ENCODE peak calls at places on chromosomes 11 and 22, in nine cellular contexts. N is keratinocyte, E is fibroblast of lung, U is Peyer's patch, D is IMR-90, J is adrenal gland, L is H1, X is upper lobe of right lung, T is DND-41. Q is an unnamed sample. For H3K4me1, the result is how much of the 10 kb centered on the place peaks cover.

GRCh38 chr11:109264128-109264527 is 157.9 kb upstream of the C11orf87 start:
- DNase-seq in N (no peak), E (no peak), U (no peak), D (no peak), J (no peak), L (no peak), X (no peak), T (no peak), Q (no peak)

GRCh38 chr11:81237139-81237538 is 1496.5 kb downstream of the FAM181B start:
- DNase-seq in N (no peak), E (peak), U (no peak), D (peak), J (no peak), L (no peak), X (no peak), T (no peak), Q (no peak)

GRCh38 chr22:48939441-48940265 is 888.0 kb downstream of the BRD1 start:
- DNase-seq in N (no peak), E (no peak), U (no peak), D (no peak), J (no peak), L (peak), X (peak), T (no peak), Q (no peak)

GRCh38 chr11:124749920-124750319 is 2.1 kb downstream of the VSIG2 start:
- DNase-seq in N (no peak), E (no peak), U (no peak), D (no peak), J (no peak), L (no peak), X (no peak), T (no peak), Q (no peak)

GRCh38 chr22:19966908-19967750 is 25.5 kb upstream of the TXNRD2 start:
- DNase-seq in N (no peak), E (no peak), U (no peak), D (no peak), J (peak), L (no peak), X (no peak), T (no peak), Q (no peak)

GRCh38 chr22:26362471-26362870 is 66.6 kb upstream of the ASPHD2 start:
- DNase-seq in N (no peak), E (peak), U (no peak), D (peak), J (no peak), L (no peak), X (no peak), T (no peak), Q (no peak)

GRCh38 chr11:47278058-47278457 is 8.1 kb downstream of the MADD start:
- DNase-seq in N (no peak), E (no peak), U (no peak), D (no peak), J (peak), L (no peak), X (no peak), T (no peak), Q (no peak)

GRCh38 chr11:108636222-108636621 is 28.6 kb upstream of the DDX10 start:
- DNase-seq in N (no peak), E (no peak), U (no peak), D (no peak), J (no peak), L (no peak), X (no peak), T (no peak), Q (no peak)

GRCh38 chr11:2461253-2462091 is 16.7 kb downstream of the KCNQ1 start:
- DNase-seq in N (no peak), E (no peak), U (peak), D (no peak), J (peak), L (no peak), X (peak), T (no peak), Q (peak)

GRCh38 chr11:34188181-34188580 is 82.8 kb downstream of the NAT10 start:
- DNase-seq in N (no peak), E (no peak), U (no peak), D (no peak), J (no peak), L (no peak), X (no peak), T (no peak), Q (no peak)

GRCh38 chr11:133163463-133164419 is 368.6 kb downstream of the OPCML start:
- DNase-seq in N (no peak), E (peak), U (no peak), D (peak), J (no peak), L (no peak), X (no peak), T (peak), Q (no peak)

GRCh38 chr11:72091292-72091691 is 10.6 kb downstream of the LRRC51 start:
- DNase-seq in N (no peak), E (peak), U (peak), D (peak), J (peak), L (peak), X (peak), T (peak), Q (peak)

GRCh38 chr22:39970742-39971141 is 10.5 kb downstream of the TMA7B start:
- DNase-seq in N (no peak), E (no peak), U (no peak), D (no peak), J (no peak), L (no peak), X (no peak), T (no peak), Q (no peak)

GRCh38 chr11:82225930-82226329 is 507.7 kb downstream of the FAM181B start:
- DNase-seq in N (no peak), E (no peak), U (no peak), D (no peak), J (no peak), L (no peak), X (no peak), T (no peak), Q (no peak)

GRCh38 chr11:58965246-58965985 is 26.1 kb downstream of the GLYATL1 start:
- DNase-seq in N (no peak), E (peak), U (no peak), D (peak), J (no peak), L (no peak), X (no peak), T (no peak), Q (no peak)

GRCh38 chr11:98940913-98941312 is 79.8 kb upstream of the CNTN5 start:
- DNase-seq in N (no peak), E (no peak), U (no peak), D (no peak), J (no peak), L (no peak), X (no peak), T (no peak), Q (no peak)

GRCh38 chr11:47360341-47360740 is 7.8 kb upstream of the MYBPC3 start:
- DNase-seq in N (no peak), E (no peak), U (peak), D (no peak), J (no peak), L (no peak), X (no peak), T (no peak), Q (no peak)

GRCh38 chr11:57619331-57619730 is 21.8 kb downstream of the SERPING1 start:
- DNase-seq in N (no peak), E (no peak), U (no peak), D (no peak), J (no peak), L (no peak), X (no peak), T (no peak), Q (no peak)
- TF ChIP-seq CTCF in N (peak), E (no peak), U (no peak), D (no peak), J (no peak), L (no peak), X (no peak), T (peak), Q (peak)

GRCh38 chr11:64025205-64025604 is 10.5 kb upstream of the FLRT1 start:
- DNase-seq in N (no peak), E (no peak), U (no peak), D (no peak), J (no peak), L (peak), X (no peak), T (no peak), Q (no peak)

GRCh38 chr11:64023731-64024710 is 11.7 kb upstream of the FLRT1 start:
- DNase-seq in N (no peak), E (no peak), U (no peak), D (no peak), J (no peak), L (no peak), X (no peak), T (no peak), Q (no peak)

GRCh38 chr11:64027619-64028397 is 7.9 kb upstream of the FLRT1 start:
- DNase-seq in N (no peak), E (no peak), U (no peak), D (no peak), J (no peak), L (no peak), X (no peak), T (no peak), Q (no peak)

GRCh38 chr11:64028398-64029115 is 7.2 kb upstream of the FLRT1 start:
- DNase-seq in N (no peak), E (peak), U (no peak), D (no peak), J (no peak), L (peak), X (no peak), T (peak), Q (peak)

DNA sequence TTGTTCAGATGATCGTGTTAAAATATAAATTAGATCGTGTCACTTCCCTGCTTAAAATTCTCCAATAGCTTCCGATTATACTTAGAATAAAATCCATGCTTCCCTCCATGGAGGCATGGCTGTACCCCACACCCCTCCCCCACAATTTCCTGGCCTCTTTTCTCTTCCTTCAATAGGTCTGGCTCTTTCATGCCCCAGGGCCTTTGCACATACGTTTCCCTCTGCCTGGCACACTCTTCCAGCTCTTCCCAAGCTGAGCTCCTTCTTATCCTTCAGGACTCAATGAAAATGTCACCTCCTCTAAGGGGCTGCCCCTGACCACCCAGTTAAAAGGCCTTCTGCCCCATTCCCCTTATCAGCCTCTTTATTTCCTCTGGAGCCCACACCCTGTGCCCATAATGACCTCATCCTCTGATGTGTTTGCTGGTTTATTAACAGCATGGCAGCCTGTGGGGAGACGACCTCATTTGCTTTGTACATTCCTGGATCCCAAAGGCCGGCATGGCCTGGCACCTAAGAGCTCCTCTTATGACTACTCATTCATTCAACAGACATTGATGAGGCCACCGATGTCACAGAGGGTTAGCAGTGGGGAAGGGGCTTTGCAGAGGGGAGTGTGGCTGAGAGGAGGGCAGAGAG is 9.0 kb upstream of the FLRT1 start:
- DNase-seq in N (no peak), E (no peak), U (no peak), D (no peak), J (no peak), L (no peak), X (no peak), T (no peak), Q (no peak)
- H3K4me1 ChIP-seq in N (under half), E (under half), U (under half), D (under half), J (under half), L (under half), X (under half), T (under half), Q (under half)

GRCh38 chr22:16781074-16781763 is 44.0 kb downstream of the XKR3 start:
- DNase-seq in N (no peak), E (no peak), U (no peak), D (no peak), J (no peak), L (no peak), X (no peak), T (no peak), Q (no peak)

GRCh38 chr22:16783453-16783852 is 41.8 kb downstream of the XKR3 start:
- DNase-seq in N (no peak), E (no peak), U (no peak), D (no peak), J (no peak), L (no peak), X (no peak), T (no peak), Q (no peak)

GRCh38 chr22:16781764-16782329 is 43.4 kb downstream of the XKR3 start:
- DNase-seq in N (no peak), E (no peak), U (no peak), D (no peak), J (no peak), L (no peak), X (no peak), T (no peak), Q (no peak)

GRCh38 chr22:16783930-16784354 is 41.3 kb downstream of the XKR3 start:
- DNase-seq in N (no peak), E (no peak), U (no peak), D (no peak), J (no peak), L (peak), X (no peak), T (peak), Q (no peak)
- TF ChIP-seq CTCF in N (no peak), E (peak), U (peak), D (no peak), J (no peak), L (peak), X (peak), T (peak), Q (peak)

GRCh38 chr11:64870893-64871849 is 7.2 kb downstream of the EHD1 start:
- DNase-seq in N (no peak), E (no peak), U (no peak), D (no peak), J (no peak), L (no peak), X (no peak), T (no peak), Q (no peak)

GRCh38 chr11:64868904-64869570 is 9.4 kb downstream of the EHD1 start:
- DNase-seq in N (no peak), E (peak), U (no peak), D (peak), J (no peak), L (no peak), X (no peak), T (no peak), Q (no peak)

GRCh38 chr11:64869571-64870175 is 8.7 kb downstream of the EHD1 start:
- DNase-seq in N (no peak), E (no peak), U (no peak), D (no peak), J (no peak), L (no peak), X (no peak), T (no peak), Q (peak)

GRCh38 chr11:64867748-64868462 is 10.5 kb downstream of the EHD1 start:
- DNase-seq in N (no peak), E (peak), U (no peak), D (no peak), J (no peak), L (no peak), X (no peak), T (no peak), Q (no peak)

GRCh38 chr11:64870176-64870892 is 8.1 kb downstream of the EHD1 start:
- DNase-seq in N (no peak), E (peak), U (no peak), D (peak), J (no peak), L (no peak), X (no peak), T (no peak), Q (no peak)
- H3K4me1 ChIP-seq in N (half or more), E (half or more), U (half or more), D (under half), J (under half), L (under half), X (half or more), T (under half), Q (under half)

GRCh38 chr11:45795379-45795778 is 9.6 kb upstream of the SLC35C1 start:
- DNase-seq in N (no peak), E (no peak), U (no peak), D (no peak), J (no peak), L (peak), X (no peak), T (no peak), Q (peak)
- TF ChIP-seq CTCF in N (no peak), E (no peak), U (no peak), D (no peak), J (no peak), L (no peak), X (no peak), T (no peak), Q (no peak)

DNA sequence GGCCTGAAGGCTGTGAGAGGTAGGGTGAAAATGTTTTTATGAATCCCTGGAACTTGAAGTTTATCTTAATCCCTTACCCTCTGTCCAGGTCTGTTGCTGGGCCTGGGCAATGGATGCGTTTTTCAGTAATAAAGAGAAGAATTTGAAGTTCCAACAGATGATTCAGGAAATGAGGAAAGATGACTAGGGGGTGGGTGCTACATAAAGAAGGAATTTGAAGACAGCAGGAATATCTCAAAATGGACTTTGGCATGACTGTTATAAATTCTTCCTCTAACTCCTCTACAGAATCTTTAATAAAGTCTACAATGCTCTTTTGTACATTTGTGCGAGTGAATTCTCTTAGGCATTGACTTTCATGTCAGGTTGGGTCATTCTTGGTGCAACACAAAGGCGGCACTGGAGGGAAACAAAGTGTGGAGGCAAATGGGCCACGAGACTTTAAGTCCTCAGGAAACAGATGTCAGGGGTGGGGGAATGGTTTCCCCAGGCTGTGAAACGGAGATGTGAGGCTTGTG is 35.1 kb upstream of the PRSS23 start:
- DNase-seq in N (no peak), E (no peak), U (no peak), D (peak), J (no peak), L (no peak), X (no peak), T (no peak), Q (no peak)
- H3K4me1 ChIP-seq in N (under half), E (under half), U (under half), D (under half), J (under half), L (under half), X (under half), T (under half), Q (under half)

GRCh38 chr11:84524422-84525051 is 1102.6 kb downstream of the DLG2 start:
- DNase-seq in N (no peak), E (peak), U (no peak), D (peak), J (no peak), L (no peak), X (no peak), T (no peak), Q (no peak)
- TF ChIP-seq CTCF in N (no peak), E (peak), U (peak), D (peak), J (peak), L (no peak), X (peak), T (peak), Q (peak)

GRCh38 chr11:120686516-120686915 is 175.0 kb downstream of the GRIK4 start:
- DNase-seq in N (no peak), E (no peak), U (no peak), D (no peak), J (no peak), L (no peak), X (no peak), T (no peak), Q (no peak)

GRCh38 chr11:120689591-120689990 is 178.0 kb downstream of the GRIK4 start:
- DNase-seq in N (no peak), E (no peak), U (no peak), D (no peak), J (no peak), L (no peak), X (no peak), T (no peak), Q (no peak)

GRCh38 chr11:120694706-120695105 is 183.2 kb downstream of the GRIK4 start:
- DNase-seq in N (no peak), E (no peak), U (no peak), D (no peak), J (no peak), L (no peak), X (no peak), T (no peak), Q (no peak)

GRCh38 chr11:120688166-120688565 is 176.6 kb downstream of the GRIK4 start:
- DNase-seq in N (no peak), E (no peak), U (no peak), D (no peak), J (no peak), L (no peak), X (no peak), T (no peak), Q (no peak)

DNA sequence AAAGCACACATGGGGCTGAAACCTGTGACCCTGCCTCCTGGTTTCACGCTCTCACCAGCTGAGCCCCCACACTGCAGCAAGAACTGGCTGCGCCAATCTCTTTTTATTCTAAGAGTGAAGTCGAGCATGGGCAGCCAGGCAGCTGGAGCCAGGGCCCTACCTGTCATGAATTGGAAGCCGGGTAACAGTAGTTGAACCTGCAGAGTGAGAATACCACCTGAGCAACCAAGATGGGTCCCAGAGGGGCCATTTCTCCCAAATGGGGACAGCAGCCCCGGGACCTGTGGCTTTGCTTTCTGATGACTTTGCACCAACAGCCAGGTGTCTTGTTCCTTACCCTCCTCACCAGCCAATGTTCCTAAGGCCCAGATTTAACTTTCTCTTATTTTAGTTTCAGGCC is 178.9 kb downstream of the GRIK4 start:
- DNase-seq in N (no peak), E (no peak), U (no peak), D (no peak), J (no peak), L (no peak), X (no peak), T (no peak), Q (no peak)
- H3K4me1 ChIP-seq in N (under half), E (under half), U (under half), D (under half), J (under half), L (under half), X (under half), T (under half), Q (under half)

DNA sequence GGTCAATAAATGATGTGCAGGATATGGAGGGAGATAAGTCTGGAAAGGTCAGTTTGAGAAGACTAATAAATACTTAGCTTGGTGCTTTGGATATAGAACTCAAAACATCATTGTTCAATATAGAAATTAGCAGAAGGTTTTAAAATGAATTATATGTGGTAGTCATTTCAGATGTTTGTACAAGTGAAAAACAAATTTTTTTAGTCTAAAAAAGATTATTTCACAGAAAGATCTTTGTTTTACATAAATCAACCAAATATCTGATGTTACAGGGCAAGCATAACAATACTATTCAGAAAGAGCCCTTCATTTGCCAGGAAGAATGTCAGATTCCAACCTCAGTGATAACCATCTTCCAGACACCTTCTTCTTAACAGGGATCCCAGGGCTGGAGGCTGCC is at the start of gene OR52D1:
- DNase-seq in N (no peak), E (no peak), U (no peak), D (no peak), J (no peak), L (no peak), X (no peak), T (no peak), Q (no peak)
- TF ChIP-seq CTCF in N (no peak), E (no peak), U (no peak), D (no peak), J (no peak), L (no peak), X (no peak), T (no peak), Q (no peak)

DNA sequence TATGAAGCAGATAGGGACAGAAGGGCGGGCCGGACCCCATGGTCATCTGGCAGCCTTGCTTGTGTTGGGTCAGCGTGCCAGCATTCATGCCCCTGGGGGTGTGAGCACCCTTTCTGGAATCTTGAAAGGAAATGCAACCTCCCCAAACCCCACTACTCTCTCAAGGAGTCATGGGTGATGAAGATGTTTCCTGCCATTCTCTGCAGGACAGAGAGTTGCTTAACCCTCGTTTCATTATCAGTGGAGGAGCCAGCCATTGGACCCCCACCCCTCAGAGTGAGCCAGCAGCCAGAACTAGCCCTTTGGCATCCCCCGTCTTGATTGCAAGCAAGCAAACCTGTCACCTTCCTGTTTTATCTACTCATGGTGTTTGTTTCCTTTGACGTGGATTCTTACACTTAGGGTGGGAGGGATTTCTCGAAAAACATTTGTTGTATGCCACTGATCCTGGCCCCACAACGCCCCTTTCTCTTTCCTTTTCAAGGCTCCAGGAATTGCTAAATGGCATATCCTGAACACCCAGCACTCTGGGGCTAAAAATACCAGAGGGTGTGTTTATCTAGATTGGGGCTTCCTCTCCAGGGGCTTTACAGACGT is 258.3 kb downstream of the ETS1 start:
- DNase-seq in N (no peak), E (no peak), U (no peak), D (no peak), J (peak), L (no peak), X (no peak), T (no peak), Q (no peak)
- H3K4me1 ChIP-seq in N (under half), E (under half), U (under half), D (under half), J (under half), L (under half), X (under half), T (under half), Q (under half)